ENCODE peak calls at places on chromosome 16, in seven cellular contexts. Y is fibroblast of mammary gland, A is sciatic nerve, T is HAP-1, G is osteocyte, R is T-helper 9 cell, S is thoracic aorta. O is an unnamed sample.

GRCh38 chr16:55478827-55479559 is at the start of gene MMP2:
- DNase-seq in S (no peak), Y (peak), A (peak), T (peak), R (no peak), G (no peak), O (no peak)

GRCh38 chr16:57479422-57480126 is 6.7 kb downstream of the DOK4 start:
- DNase-seq in R (no peak), Y (peak), T (peak), A (peak), G (no peak), S (no peak), O (no peak)

GRCh38 chr16:80591071-80591935 is 50.5 kb downstream of the DYNLRB2 start:
- DNase-seq in G (no peak), S (no peak), T (no peak), R (no peak), Y (no peak), A (no peak), O (no peak)

GRCh38 chr16:71348262-71349085 is 10.0 kb upstream of the CALB2 start:
- DNase-seq in G (peak), A (no peak), S (no peak), R (no peak), T (no peak), Y (no peak), O (no peak)

GRCh38 chr16:51562896-51563295 is 411.8 kb upstream of the SALL1 start:
- DNase-seq in T (no peak), A (no peak), S (no peak), Y (no peak), R (no peak), G (no peak), O (no peak)

GRCh38 chr16:27355610-27356009 is 41.8 kb downstream of the IL4R start:
- DNase-seq in T (peak), Y (peak), G (no peak), R (no peak), S (no peak), A (peak), O (no peak)

GRCh38 chr16:11833951-11834695 is 17.2 kb downstream of the RSL1D1 start:
- DNase-seq in A (no peak), T (no peak), G (no peak), R (no peak), S (no peak), Y (peak), O (no peak)

GRCh38 chr16:88455610-88456355 is 2.7 kb downstream of the ZFPM1 start:
- DNase-seq in G (no peak), R (peak), T (peak), A (no peak), Y (peak), S (no peak), O (no peak)

GRCh38 chr16:53445534-53445933 is 11.3 kb downstream of the RBL2 start:
- DNase-seq in R (no peak), A (no peak), T (no peak), Y (no peak), S (no peak), G (no peak), O (no peak)

GRCh38 chr16:55539488-55539887 is 27.0 kb upstream of the CAPNS2 start:
- DNase-seq in T (no peak), G (no peak), R (no peak), S (no peak), A (no peak), Y (no peak), O (no peak)

GRCh38 chr16:11841026-11841425 is 10.3 kb downstream of the RSL1D1 start:
- DNase-seq in R (no peak), A (no peak), S (no peak), T (no peak), Y (no peak), G (no peak), O (no peak)

GRCh38 chr16:75114179-75114945 is 2.2 kb downstream of the LDHD start:
- DNase-seq in R (no peak), A (no peak), Y (no peak), S (no peak), G (no peak), T (no peak), O (no peak)

GRCh38 chr16:74438492-74438979 is 17.3 kb upstream of the CLEC18B start:
- DNase-seq in S (no peak), T (no peak), R (no peak), A (no peak), G (no peak), Y (no peak), O (no peak)

GRCh38 chr16:3065069-3065741 is at the start of gene IL32:
- DNase-seq in S (no peak), G (no peak), A (no peak), T (no peak), Y (peak), R (peak), O (no peak)

GRCh38 chr16:77986021-77986420 is 36.3 kb upstream of the CLEC3A start:
- DNase-seq in R (no peak), A (no peak), T (no peak), Y (no peak), S (no peak), G (no peak), O (no peak)

GRCh38 chr16:69936751-69937211 is 14.4 kb upstream of the CLEC18A start:
- DNase-seq in G (no peak), Y (no peak), T (no peak), R (no peak), A (peak), S (no peak), O (no peak)

GRCh38 chr16:89017956-89018604 is 41.1 kb upstream of the CBFA2T3 start:
- DNase-seq in S (no peak), G (no peak), T (no peak), Y (peak), A (no peak), R (no peak), O (no peak)

GRCh38 chr16:74606521-74607309 is at the start of gene GLG1:
- DNase-seq in R (peak), Y (peak), G (peak), A (peak), T (peak), S (peak), O (no peak)

GRCh38 chr16:70728145-70728544 is 42.3 kb upstream of the MTSS2 start:
- DNase-seq in G (no peak), R (no peak), T (no peak), A (no peak), Y (no peak), S (no peak), O (no peak)